ENCODE peak calls at places on chromosomes 16 and 17, in five cellular contexts. S is effector CD4-positive, alpha-beta T cell; R is mucosa of descending colon; Q is body of pancreas; D is testis. B is an unnamed sample.

GRCh38 chr17:29331330-29331729 is 37.4 kb upstream of the NUFIP2 start:
- DNase-seq in S (no peak), R (no peak), Q (no peak), D (no peak), B (no peak)

GRCh38 chr16:86520317-86521210 is 10.2 kb downstream of the FOXF1 start:
- DNase-seq in S (no peak), R (no peak), Q (no peak), D (no peak), B (no peak)

GRCh38 chr16:3787924-3788661 is 70.8 kb upstream of the TRAP1 start:
- DNase-seq in S (no peak), R (no peak), Q (no peak), D (no peak), B (no peak)

GRCh38 chr16:68070811-68071546 is 14.2 kb upstream of the NFATC3 start:
- DNase-seq in S (no peak), R (no peak), Q (no peak), D (no peak), B (no peak)

GRCh38 chr16:64278196-64278595 is 843.7 kb downstream of the CDH11 start:
- DNase-seq in S (no peak), R (no peak), Q (no peak), D (no peak), B (no peak)

GRCh38 chr17:6910987-6911603 is 79.6 kb upstream of the TEKT1 start:
- DNase-seq in S (no peak), R (no peak), Q (no peak), D (no peak), B (no peak)

GRCh38 chr17:50772251-50772650 is 4.9 kb upstream of the ANKRD40CL start:
- DNase-seq in S (no peak), R (no peak), Q (no peak), D (no peak), B (no peak)

GRCh38 chr16:20410153-20410723 is 904 bp downstream of the ACSM5 start:
- DNase-seq in S (no peak), R (no peak), Q (no peak), D (no peak), B (no peak)

GRCh38 chr17:44898768-44899073 is 524 bp downstream of the EFTUD2 start:
- DNase-seq in S (no peak), R (no peak), Q (no peak), D (no peak), B (no peak)

GRCh38 chr16:9091867-9092281 is 430 bp downstream of the HAPSTR1 start:
- DNase-seq in S (peak), R (peak), Q (peak), D (peak), B (no peak)

GRCh38 chr17:68482576-68483001 is 25.3 kb upstream of the WIPI1 start:
- DNase-seq in S (no peak), R (no peak), Q (no peak), D (no peak), B (no peak)

GRCh38 chr17:45353047-45353446 is 36.2 kb upstream of the MAP3K14 start:
- DNase-seq in S (no peak), R (no peak), Q (no peak), D (no peak), B (no peak)

GRCh38 chr16:89589241-89589926 is 13.8 kb downstream of the CPNE7 start:
- DNase-seq in S (no peak), R (no peak), Q (no peak), D (no peak), B (no peak)

GRCh38 chr16:27284865-27285675 is 16.5 kb upstream of the NSMCE1 start:
- DNase-seq in S (no peak), R (no peak), Q (no peak), D (no peak), B (no peak)

GRCh38 chr17:67157732-67158639 is 87.0 kb downstream of the HELZ start:
- DNase-seq in S (no peak), R (no peak), Q (no peak), D (no peak), B (no peak)

GRCh38 chr16:84247844-84248243 is 8.0 kb upstream of the KCNG4 start:
- DNase-seq in S (no peak), R (no peak), Q (no peak), D (no peak), B (no peak)

GRCh38 chr17:81419886-81420768 is 24.9 kb downstream of the BAHCC1 start:
- DNase-seq in S (no peak), R (no peak), Q (peak), D (no peak), B (no peak)

GRCh38 chr16:8963010-8963824 is 489 bp downstream of the USP7 start:
- DNase-seq in S (no peak), R (peak), Q (no peak), D (no peak), B (no peak)

GRCh38 chr16:19746561-19746960 is 28.5 kb downstream of the IQCK start:
- DNase-seq in S (no peak), R (no peak), Q (no peak), D (no peak), B (no peak)

GRCh38 chr17:77923776-77924513 is 34.6 kb upstream of the TNRC6C start:
- DNase-seq in S (no peak), R (no peak), Q (no peak), D (no peak), B (no peak)

GRCh38 chr17:17994271-17994670 is 21.6 kb downstream of the DRC3 start:
- DNase-seq in S (no peak), R (no peak), Q (no peak), D (peak), B (no peak)

GRCh38 chr17:49497147-49498036 is 2.3 kb downstream of the NGFR start:
- DNase-seq in S (no peak), R (no peak), Q (peak), D (peak), B (no peak)

GRCh38 chr17:2406903-2407790 is 6.3 kb upstream of the MNT start:
- DNase-seq in S (no peak), R (peak), Q (peak), D (peak), B (no peak)

GRCh38 chr16:68466174-68466573 is 17.9 kb upstream of the SMPD3 start:
- DNase-seq in S (no peak), R (no peak), Q (no peak), D (no peak), B (no peak)

GRCh38 chr16:80045944-80046660 is 445.6 kb upstream of the MAF start:
- DNase-seq in S (no peak), R (no peak), Q (no peak), D (no peak), B (no peak)

GRCh38 chr17:8273884-8274444 is 14.5 kb upstream of the RANGRF start:
- DNase-seq in S (no peak), R (no peak), Q (peak), D (no peak), B (no peak)

GRCh38 chr17:56598471-56598870 is 5.0 kb downstream of the NOG start:
- DNase-seq in S (no peak), R (no peak), Q (no peak), D (no peak), B (no peak)

GRCh38 chr16:63877401-63877800 is 1244.5 kb downstream of the CDH11 start:
- DNase-seq in S (no peak), R (no peak), Q (no peak), D (no peak), B (no peak)

B was measured in AG09319.